ENCODE peak calls at places on chromosome 14, in ten cellular contexts. T, F, K, V, B, S, I, H, J and E are unnamed samples.

GRCh38 chr14:49019467-49020100 is 566.6 kb downstream of the RPS29 start:
- DNase-seq in T (no peak), B (no peak), H (no peak), S (no peak), J (no peak), I (no peak), F (no peak), V (no peak), K (no peak), E (no peak)

GRCh38 chr14:80944861-80945617 is 3.5 kb upstream of the CEP128 start:
- DNase-seq in F (no peak), I (no peak), B (no peak), V (no peak), K (no peak), T (no peak), S (no peak), J (no peak), H (no peak), E (no peak)

GRCh38 chr14:33709286-33709685 is 241.6 kb downstream of the EGLN3 start:
- DNase-seq in V (no peak), S (no peak), K (no peak), F (no peak), I (peak; percentile 12), J (no peak), B (no peak), T (no peak), H (no peak), E (no peak)

GRCh38 chr14:51147183-51147582 is 52.3 kb upstream of the TRIM9 start:
- DNase-seq in J (no peak), H (no peak), V (no peak), T (no peak), S (peak; percentile 60), F (no peak), B (peak; percentile 55), I (no peak), K (no peak), E (no peak)

GRCh38 chr14:78611031-78611430 is 440.9 kb downstream of the NRXN3 start:
- DNase-seq in I (no peak), F (no peak), J (no peak), B (no peak), S (no peak), H (no peak), K (no peak), V (no peak), T (no peak), E (no peak)

GRCh38 chr14:50230601-50231474 is 540 bp downstream of the SOS2 start:
- DNase-seq in H (peak; percentile 17), B (peak; percentile 73), F (peak; percentile 64), J (no peak), V (peak; percentile 50), I (peak; percentile 70), T (peak; percentile 72), S (peak; percentile 67), K (peak; percentile 53), E (peak; percentile 25)

GRCh38 chr14:92217956-92218355 is 96.2 kb downstream of the CPSF2 start:
- DNase-seq in V (no peak), K (no peak), F (no peak), S (no peak), H (no peak), T (no peak), I (peak; percentile 58), B (no peak), J (no peak), E (no peak)

GRCh38 chr14:56686416-56686815 is 106.8 kb downstream of the TMEM260 start:
- DNase-seq in J (no peak), B (no peak), F (peak; percentile 40), S (no peak), H (no peak), T (no peak), K (no peak), I (no peak), V (peak; percentile 39), E (no peak)

GRCh38 chr14:63212776-63213500 is 8.7 kb downstream of the RHOJ start:
- DNase-seq in T (no peak), F (no peak), V (no peak), K (no peak), J (no peak), S (no peak), B (no peak), H (no peak), I (no peak), E (no peak)

GRCh38 chr14:65206448-65207096 is 104.3 kb upstream of the MAX start:
- DNase-seq in J (no peak), T (no peak), I (peak; percentile 63), K (no peak), H (no peak), B (peak; percentile 39), F (no peak), V (no peak), S (peak; percentile 41), E (no peak)

GRCh38 chr14:70032016-70032415 is 152.8 kb downstream of the SMOC1 start:
- DNase-seq in K (no peak), S (no peak), J (no peak), F (no peak), H (no peak), B (no peak), V (no peak), I (no peak), T (no peak), E (no peak)